ENCODE peak calls at places on chromosomes 16 and 17, in ten cellular contexts. F, Y, D, A, M, X, N, I, O and S are unnamed samples.
A peak's percentile ranks its signal among the peaks of the same experiment; 100 is the strongest.

GRCh38 chr17:43373343-43373742 is 25.4 kb upstream of the ARL4D start:
- DNase-seq in I (no peak), N (no peak), A (no peak), X (no peak), O (no peak), D (no peak), F (no peak), M (no peak), Y (no peak), S (no peak)

GRCh38 chr17:1484586-1485310 is 7.7 kb downstream of the MYO1C start:
- DNase-seq in D (peak; percentile 77), F (no peak), X (peak; percentile 84), A (no peak), N (no peak), O (peak; percentile 56), Y (peak; percentile 33), I (peak; percentile 20), M (no peak), S (peak; percentile 80)

GRCh38 chr16:62035115-62036092 is 834 bp downstream of the CDH8 start:
- DNase-seq in M (no peak), Y (no peak), O (no peak), X (peak; percentile 96), D (no peak), F (no peak), I (no peak), N (no peak), A (no peak), S (peak; percentile 59)

GRCh38 chr17:79073706-79074088 is 927 bp upstream of the ENGASE start:
- DNase-seq in F (no peak), X (no peak), Y (no peak), D (no peak), M (no peak), O (no peak), N (no peak), A (no peak), I (no peak), S (peak; percentile 68)

GRCh38 chr17:76382803-76383644 is 1.4 kb upstream of the SPHK1 start:
- DNase-seq in I (peak; percentile 39), M (no peak), Y (peak; percentile 78), N (no peak), A (no peak), X (peak; percentile 79), D (peak; percentile 72), O (peak; percentile 44), F (no peak), S (peak; percentile 83)

GRCh38 chr16:66917741-66918140 is 944 bp downstream of the CDH16 start:
- DNase-seq in M (no peak), N (no peak), F (no peak), A (no peak), D (no peak), Y (no peak), O (no peak), I (no peak), X (no peak), S (no peak)

GRCh38 chr17:3988297-3989120 is 24.3 kb upstream of the ATP2A3 start:
- DNase-seq in D (no peak), X (no peak), A (no peak), F (no peak), O (no peak), M (no peak), Y (no peak), I (no peak), N (no peak), S (no peak)

GRCh38 chr16:8579559-8579958 is 10.8 kb downstream of the TMEM114 start:
- DNase-seq in Y (no peak), D (no peak), I (no peak), A (no peak), M (no peak), O (no peak), F (no peak), N (no peak), X (no peak), S (no peak)

GRCh38 chr17:21524211-21524591 is 148.0 kb downstream of the KCNJ12 start:
- DNase-seq in D (no peak), N (no peak), O (peak; percentile 89), I (no peak), Y (no peak), F (no peak), A (no peak), X (no peak), M (peak; percentile 18), S (peak; percentile 25)

GRCh38 chr16:17469011-17469741 is 1.6 kb downstream of the XYLT1 start:
- DNase-seq in F (no peak), Y (no peak), N (no peak), D (no peak), I (no peak), X (no peak), O (no peak), M (no peak), A (no peak), S (peak; percentile 37)

GRCh38 chr17:33039874-33040273 is 48.2 kb downstream of the SPACA3 start:
- DNase-seq in X (no peak), O (peak; percentile 93), D (no peak), A (no peak), I (no peak), F (no peak), N (no peak), Y (no peak), M (no peak), S (no peak)

GRCh38 chr17:69012895-69013805 is 47.6 kb downstream of the ABCA9 start:
- DNase-seq in A (no peak), Y (no peak), D (no peak), I (no peak), N (no peak), M (peak; percentile 32), X (no peak), F (no peak), O (peak; percentile 95), S (no peak)

GRCh38 chr17:42682400-42683384 is at the start of gene CNTNAP1:
- DNase-seq in I (peak; percentile 16), F (peak; percentile 65), M (no peak), N (no peak), O (peak; percentile 47), X (peak; percentile 74), D (no peak), A (no peak), Y (peak; percentile 50), S (no peak)